ENCODE peak calls at places on chromosome 2, in five cellular contexts. One of them, this sample, is unnamed. For H3K4me1, the result is how much of the 10 kb centered on the place peaks cover.

GRCh38 chr2:215071676-215072075 is 66.8 kb downstream of the ABCA12 start:
- DNase-seq in fibroblast of lung: no peak
- DNase-seq in PC-3: peak
- DNase-seq in tibial artery: no peak
- DNase-seq in upper lobe of left lung: no peak
- DNase-seq in this sample: no peak

GRCh38 chr2:202032841-202033316 is 776 bp upstream of the FZD7 start:
- DNase-seq in fibroblast of lung: peak
- DNase-seq in upper lobe of left lung: peak
- DNase-seq in tibial artery: peak
- DNase-seq in PC-3: peak
- DNase-seq in this sample: peak

GRCh38 chr2:20544093-20544747 is 97.3 kb downstream of the RHOB start:
- DNase-seq in tibial artery: no peak
- DNase-seq in PC-3: no peak
- DNase-seq in fibroblast of lung: no peak
- DNase-seq in upper lobe of left lung: no peak
- DNase-seq in this sample: no peak

GRCh38 chr2:28674713-28675068 is 76.9 kb upstream of the PPP1CB start:
- DNase-seq in tibial artery: no peak
- DNase-seq in PC-3: no peak
- DNase-seq in fibroblast of lung: no peak
- DNase-seq in upper lobe of left lung: no peak
- DNase-seq in this sample: no peak

GRCh38 chr2:119049968-119050657 is 108.1 kb downstream of the MARCO start:
- DNase-seq in fibroblast of lung: no peak
- DNase-seq in upper lobe of left lung: peak
- DNase-seq in tibial artery: no peak
- DNase-seq in PC-3: no peak
- DNase-seq in this sample: no peak

GRCh38 chr2:219461061-219461514 is 26.4 kb downstream of the SPEG start:
- DNase-seq in fibroblast of lung: peak
- DNase-seq in upper lobe of left lung: no peak
- DNase-seq in PC-3: no peak
- DNase-seq in tibial artery: no peak
- DNase-seq in this sample: no peak

GRCh38 chr2:207792244-207792785 is 22.6 kb upstream of the FZD5 start:
- DNase-seq in fibroblast of lung: peak
- DNase-seq in PC-3: peak
- DNase-seq in tibial artery: no peak
- DNase-seq in upper lobe of left lung: no peak
- DNase-seq in this sample: no peak

GRCh38 chr2:121561617-121562268 is 31.1 kb downstream of the RNU4ATAC start:
- DNase-seq in fibroblast of lung: peak
- DNase-seq in upper lobe of left lung: peak
- DNase-seq in tibial artery: no peak
- DNase-seq in PC-3: peak
- DNase-seq in this sample: no peak

GRCh38 chr2:119719261-119719627 is 40.2 kb downstream of the TMEM177 start:
- DNase-seq in PC-3: no peak
- DNase-seq in upper lobe of left lung: no peak
- DNase-seq in fibroblast of lung: no peak
- DNase-seq in tibial artery: no peak
- DNase-seq in this sample: no peak

GRCh38 chr2:198874502-198874858 is 583.3 kb downstream of the SATB2 start:
- DNase-seq in PC-3: no peak
- DNase-seq in upper lobe of left lung: no peak
- DNase-seq in tibial artery: no peak
- DNase-seq in fibroblast of lung: peak
- DNase-seq in this sample: no peak

GRCh38 chr2:179235463-179236108 is 29.0 kb downstream of the SESTD1 start:
- DNase-seq in PC-3: peak
- DNase-seq in upper lobe of left lung: no peak
- DNase-seq in tibial artery: no peak
- DNase-seq in fibroblast of lung: no peak
- DNase-seq in this sample: no peak

GRCh38 chr2:215427585-215427984 is 8.3 kb downstream of the FN1 start:
- DNase-seq in tibial artery: no peak
- DNase-seq in upper lobe of left lung: no peak
- DNase-seq in PC-3: no peak
- DNase-seq in fibroblast of lung: peak
- DNase-seq in this sample: no peak

GRCh38 chr2:88818381-88818780 is 126.9 kb downstream of the RPIA start:
- DNase-seq in PC-3: peak
- DNase-seq in upper lobe of left lung: no peak
- DNase-seq in fibroblast of lung: no peak
- DNase-seq in tibial artery: no peak
- DNase-seq in this sample: no peak
- TF ChIP-seq CTCF in PC-3: no peak
- TF ChIP-seq CTCF in upper lobe of left lung: no peak
- TF ChIP-seq CTCF in fibroblast of lung: no peak
- TF ChIP-seq CTCF in tibial artery: no peak
- TF ChIP-seq CTCF in this sample: no peak

GRCh38 chr2:64210816-64211215 is 66.6 kb upstream of the PELI1 start:
- DNase-seq in PC-3: peak
- DNase-seq in upper lobe of left lung: no peak
- DNase-seq in tibial artery: no peak
- DNase-seq in fibroblast of lung: no peak
- DNase-seq in this sample: no peak

GRCh38 chr2:64205415-64205814 is 61.2 kb upstream of the PELI1 start:
- DNase-seq in tibial artery: no peak
- DNase-seq in fibroblast of lung: no peak
- DNase-seq in upper lobe of left lung: no peak
- DNase-seq in PC-3: no peak
- DNase-seq in this sample: no peak

GRCh38 chr2:64204716-64205115 is 60.5 kb upstream of the PELI1 start:
- DNase-seq in upper lobe of left lung: no peak
- DNase-seq in fibroblast of lung: no peak
- DNase-seq in PC-3: peak
- DNase-seq in tibial artery: no peak
- DNase-seq in this sample: no peak

GRCh38 chr2:64204006-64204632 is 59.9 kb upstream of the PELI1 start:
- DNase-seq in fibroblast of lung: peak
- DNase-seq in PC-3: no peak
- DNase-seq in tibial artery: peak
- DNase-seq in upper lobe of left lung: peak
- DNase-seq in this sample: no peak

GRCh38 chr2:64207573-64207972 is 63.4 kb upstream of the PELI1 start:
- DNase-seq in PC-3: no peak
- DNase-seq in fibroblast of lung: no peak
- DNase-seq in tibial artery: no peak
- DNase-seq in upper lobe of left lung: no peak
- DNase-seq in this sample: no peak
- H3K4me1 ChIP-seq in PC-3: under half
- H3K4me1 ChIP-seq in fibroblast of lung: under half
- H3K4me1 ChIP-seq in tibial artery: under half
- H3K4me1 ChIP-seq in upper lobe of left lung: under half
- H3K4me1 ChIP-seq in this sample: under half

DNA sequence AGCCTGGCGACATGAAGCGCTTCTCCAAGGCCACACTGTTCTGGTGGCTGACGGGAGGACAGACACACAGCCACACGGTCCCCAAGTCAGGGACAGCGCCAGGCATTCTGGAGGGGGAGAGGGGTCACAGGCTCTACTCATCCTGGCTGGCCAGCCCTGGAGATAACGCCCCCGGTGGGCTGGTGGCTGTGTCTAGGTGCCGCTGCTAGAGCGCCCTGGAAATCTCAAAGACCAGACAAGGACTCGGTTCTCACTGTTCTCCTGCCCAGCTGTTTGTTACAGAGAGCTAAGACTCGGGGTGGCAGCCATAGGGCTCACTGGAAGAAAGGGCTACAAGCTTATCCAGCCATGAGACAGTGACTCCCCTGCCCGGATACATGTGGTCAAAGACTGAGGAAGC is 72.0 kb downstream of the KCNF1 start:
- DNase-seq in fibroblast of lung: no peak
- DNase-seq in upper lobe of left lung: peak
- DNase-seq in PC-3: no peak
- DNase-seq in tibial artery: no peak
- DNase-seq in this sample: no peak
- TF ChIP-seq CTCF in fibroblast of lung: no peak
- TF ChIP-seq CTCF in upper lobe of left lung: no peak
- TF ChIP-seq CTCF in PC-3: no peak
- TF ChIP-seq CTCF in tibial artery: no peak
- TF ChIP-seq CTCF in this sample: no peak

DNA sequence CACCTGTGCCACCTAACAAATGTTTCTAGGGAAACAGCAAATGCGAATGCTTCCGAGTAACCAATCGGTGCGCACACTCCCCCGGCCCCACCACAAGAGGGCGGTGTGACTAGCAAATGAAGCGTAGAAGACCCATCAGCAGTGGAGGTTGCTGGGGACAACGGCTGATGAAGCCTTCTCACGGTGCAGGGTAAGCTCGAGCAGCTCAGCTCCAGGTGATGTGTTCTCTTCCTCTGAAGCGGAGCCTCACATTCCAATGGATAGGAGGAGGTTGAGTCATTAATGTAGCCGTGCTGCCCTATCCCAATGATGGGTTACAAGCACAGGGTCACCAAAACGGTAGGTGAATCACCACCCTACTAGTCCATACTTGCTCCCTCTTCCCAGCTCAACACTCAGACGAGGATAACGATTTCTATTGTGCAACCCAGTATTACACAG is 127.6 kb upstream of the TWIST2 start:
- DNase-seq in fibroblast of lung: peak
- DNase-seq in PC-3: peak
- DNase-seq in upper lobe of left lung: peak
- DNase-seq in tibial artery: peak
- DNase-seq in this sample: no peak
- H3K4me1 ChIP-seq in fibroblast of lung: under half
- H3K4me1 ChIP-seq in PC-3: under half
- H3K4me1 ChIP-seq in upper lobe of left lung: under half
- H3K4me1 ChIP-seq in tibial artery: under half
- H3K4me1 ChIP-seq in this sample: under half

DNA sequence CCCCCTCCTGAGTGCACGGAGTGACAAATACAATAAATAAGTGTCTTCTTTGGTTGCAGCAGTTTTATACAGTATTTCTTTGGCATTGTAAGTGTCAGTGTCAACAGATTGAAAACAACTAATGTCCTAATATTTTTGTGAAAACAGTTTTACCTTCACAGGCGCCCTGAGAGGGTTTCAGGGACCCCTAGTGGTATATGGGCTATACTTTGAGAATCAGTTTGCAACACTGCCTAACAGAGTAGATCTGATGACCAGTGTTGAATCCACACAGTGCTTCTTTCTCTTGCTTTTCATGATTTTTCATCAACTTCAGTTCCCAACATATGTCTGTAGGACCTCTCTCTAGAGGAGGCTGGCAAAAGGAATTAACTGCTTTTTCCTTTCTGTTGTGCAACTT is 162.2 kb downstream of the PRPF40A start:
- DNase-seq in fibroblast of lung: peak
- DNase-seq in upper lobe of left lung: no peak
- DNase-seq in PC-3: no peak
- DNase-seq in tibial artery: no peak
- DNase-seq in this sample: no peak
- TF ChIP-seq CTCF in fibroblast of lung: peak
- TF ChIP-seq CTCF in upper lobe of left lung: no peak
- TF ChIP-seq CTCF in PC-3: peak
- TF ChIP-seq CTCF in tibial artery: no peak
- TF ChIP-seq CTCF in this sample: no peak

This sample was measured in breast epithelium.